ENCODE peak calls at places on chromosomes 3 and 15, in four cellular contexts. Y is nucleus accumbens, L is nephron progenitor cell, I is NAMALWA. P is an unnamed sample.

GRCh38 chr3:117622130-117622841 is 912.7 kb downstream of the TUSC7 start:
- DNase-seq in I (no peak), L (no peak), Y (no peak), P (peak)

GRCh38 chr15:41894791-41895463 is 1.1 kb upstream of the SPTBN5 start:
- DNase-seq in I (no peak), Y (no peak), L (no peak), P (no peak)

GRCh38 chr3:186413615-186414415 is 51.8 kb upstream of the DGKG start:
- DNase-seq in Y (peak), L (peak), I (peak), P (peak)

GRCh38 chr3:197891-198491 is 1.4 kb downstream of the CHL1 start:
- DNase-seq in I (no peak), Y (no peak), L (peak), P (peak)

GRCh38 chr3:136249091-136249490 is 1.0 kb upstream of the PCCB start:
- DNase-seq in L (no peak), Y (no peak), I (no peak), P (no peak)

GRCh38 chr3:129892857-129893615 is 475 bp downstream of the TMCC1 start:
- DNase-seq in Y (no peak), L (peak), I (peak), P (peak)

GRCh38 chr3:195522254-195523023 is 20.7 kb downstream of the PPP1R2 start:
- DNase-seq in Y (no peak), L (peak), I (peak), P (peak)

GRCh38 chr3:160665231-160665630 is 11.7 kb upstream of the ARL14 start:
- DNase-seq in I (no peak), Y (no peak), L (no peak), P (no peak)

GRCh38 chr3:46127503-46127902 is 80.6 kb downstream of the CCR1 start:
- DNase-seq in Y (no peak), L (no peak), I (no peak), P (no peak)

GRCh38 chr15:58546635-58547627 is 115.1 kb downstream of the LIPC start:
- DNase-seq in I (no peak), Y (no peak), L (no peak), P (no peak)

GRCh38 chr3:159669024-159669476 is 319.6 kb upstream of the IL12A start:
- DNase-seq in Y (no peak), L (no peak), I (no peak), P (no peak)

GRCh38 chr3:141955163-141955562 is 78.7 kb downstream of the ATP1B3 start:
- DNase-seq in L (peak), I (no peak), Y (no peak), P (peak)

GRCh38 chr3:111739241-111739952 is 119.7 kb upstream of the PHLDB2 start:
- DNase-seq in I (no peak), L (no peak), Y (no peak), P (no peak)

GRCh38 chr3:58214484-58215316 is 3.9 kb upstream of the DNASE1L3 start:
- DNase-seq in Y (no peak), I (peak), L (no peak), P (no peak)

GRCh38 chr15:100760357-100760903 is 119.2 kb upstream of the ALDH1A3 start:
- DNase-seq in L (no peak), Y (no peak), I (no peak), P (no peak)

GRCh38 chr3:123138819-123139517 is 62.8 kb upstream of the SEC22A start:
- DNase-seq in I (no peak), L (peak), Y (no peak), P (no peak)

GRCh38 chr15:68574629-68575028 is 4.2 kb upstream of the CORO2B start:
- DNase-seq in L (no peak), Y (no peak), I (no peak), P (no peak)

GRCh38 chr3:148366743-148367410 is 330.8 kb upstream of the AGTR1 start:
- DNase-seq in I (peak), L (no peak), Y (no peak), P (no peak)

GRCh38 chr3:129015388-129016105 is 14.4 kb downstream of the EFCC1 start:
- DNase-seq in L (no peak), I (no peak), Y (no peak), P (no peak)

GRCh38 chr15:40957581-40958051 is 4.3 kb downstream of the CHAC1 start:
- DNase-seq in Y (no peak), L (no peak), I (no peak), P (no peak)

GRCh38 chr15:68634531-68634930 is 55.7 kb downstream of the CORO2B start:
- DNase-seq in Y (no peak), I (peak), L (no peak), P (no peak)

GRCh38 chr3:123525433-123525832 is 59.4 kb downstream of the HACD2 start:
- DNase-seq in Y (no peak), L (no peak), I (no peak), P (no peak)

GRCh38 chr3:149534671-149535394 is 60.3 kb downstream of the TM4SF4 start:
- DNase-seq in Y (no peak), L (peak), I (no peak), P (no peak)

GRCh38 chr15:71737761-71738160 is 72.6 kb upstream of the NR2E3 start:
- DNase-seq in L (no peak), I (no peak), Y (no peak), P (no peak)

GRCh38 chr3:60047426-60048200 is 997.8 kb upstream of the CFAP20DC start:
- DNase-seq in Y (no peak), L (no peak), I (no peak), P (no peak)

GRCh38 chr3:124565013-124565412 is 165.2 kb upstream of the UMPS start:
- DNase-seq in Y (no peak), L (peak), I (peak), P (peak)

GRCh38 chr3:126399348-126399730 is 4.6 kb downstream of the CFAP100 start:
- DNase-seq in I (peak), L (no peak), Y (no peak), P (no peak)

GRCh38 chr3:122322095-122323075 is 2.7 kb upstream of the CSTA start:
- DNase-seq in Y (no peak), I (no peak), L (no peak), P (no peak)

GRCh38 chr3:55161256-55161655 is 233.4 kb upstream of the LRTM1 start:
- DNase-seq in L (no peak), Y (no peak), I (no peak), P (no peak)

GRCh38 chr3:141441381-141442365 is 45.2 kb upstream of the RASA2 start:
- DNase-seq in I (peak), L (peak), Y (no peak), P (peak)

GRCh38 chr3:38662544-38662943 is 13.1 kb upstream of the SCN5A start:
- DNase-seq in Y (no peak), L (no peak), I (peak), P (peak)

GRCh38 chr15:62909257-62909656 is 133.3 kb upstream of the TPM1 start:
- DNase-seq in L (no peak), I (no peak), Y (no peak), P (no peak)

GRCh38 chr3:13159890-13160289 is 86.7 kb upstream of the IQSEC1 start:
- DNase-seq in I (no peak), L (no peak), Y (no peak), P (no peak)